ENCODE peak calls at places on chromosome 14, in six cellular contexts. One of them, this sample, is unnamed.

GRCh38 chr14:95835331-95835730 is 41.3 kb upstream of the TUNAR start:
- DNase-seq in HCT116: peak
- DNase-seq in SK-N-SH: no peak
- DNase-seq in suprapubic skin: no peak
- DNase-seq in stomach: no peak
- DNase-seq in prostate gland: no peak
- DNase-seq in this sample: no peak

GRCh38 chr14:97920201-97920600 is 1123.0 kb downstream of the VRK1 start:
- DNase-seq in SK-N-SH: no peak
- DNase-seq in stomach: no peak
- DNase-seq in suprapubic skin: no peak
- DNase-seq in HCT116: no peak
- DNase-seq in prostate gland: no peak
- DNase-seq in this sample: no peak

GRCh38 chr14:22386924-22387775 is 201.9 kb downstream of the DAD1 start:
- DNase-seq in SK-N-SH: peak
- DNase-seq in HCT116: peak
- DNase-seq in stomach: peak
- DNase-seq in prostate gland: peak
- DNase-seq in suprapubic skin: peak
- DNase-seq in this sample: peak

GRCh38 chr14:64717870-64718269 is 13.6 kb downstream of the PLEKHG3 start:
- DNase-seq in HCT116: no peak
- DNase-seq in stomach: no peak
- DNase-seq in suprapubic skin: peak
- DNase-seq in SK-N-SH: no peak
- DNase-seq in prostate gland: peak
- DNase-seq in this sample: no peak

GRCh38 chr14:72053662-72054061 is 121.4 kb downstream of the RGS6 start:
- DNase-seq in HCT116: no peak
- DNase-seq in stomach: no peak
- DNase-seq in prostate gland: no peak
- DNase-seq in suprapubic skin: no peak
- DNase-seq in SK-N-SH: no peak
- DNase-seq in this sample: no peak

GRCh38 chr14:21039059-21039422 is 3.1 kb upstream of the RNASE7 start:
- DNase-seq in HCT116: no peak
- DNase-seq in SK-N-SH: no peak
- DNase-seq in suprapubic skin: peak
- DNase-seq in prostate gland: peak
- DNase-seq in stomach: peak
- DNase-seq in this sample: no peak

GRCh38 chr14:81331229-81332026 is 68.7 kb downstream of the STON2 start:
- DNase-seq in HCT116: no peak
- DNase-seq in prostate gland: no peak
- DNase-seq in suprapubic skin: no peak
- DNase-seq in stomach: no peak
- DNase-seq in SK-N-SH: no peak
- DNase-seq in this sample: no peak

GRCh38 chr14:102591372-102591943 is 991 bp upstream of the RCOR1 start:
- DNase-seq in HCT116: no peak
- DNase-seq in prostate gland: peak
- DNase-seq in suprapubic skin: peak
- DNase-seq in stomach: peak
- DNase-seq in SK-N-SH: peak
- DNase-seq in this sample: no peak

GRCh38 chr14:61183486-61183885 is 97.7 kb downstream of the TMEM30B start:
- DNase-seq in SK-N-SH: no peak
- DNase-seq in suprapubic skin: no peak
- DNase-seq in HCT116: no peak
- DNase-seq in stomach: no peak
- DNase-seq in prostate gland: no peak
- DNase-seq in this sample: no peak

GRCh38 chr14:100078997-100079561 is 13.9 kb downstream of the EVL start:
- DNase-seq in stomach: peak
- DNase-seq in prostate gland: no peak
- DNase-seq in suprapubic skin: no peak
- DNase-seq in SK-N-SH: peak
- DNase-seq in HCT116: no peak
- DNase-seq in this sample: no peak

GRCh38 chr14:37443461-37443860 is 151.6 kb downstream of the FOXA1 start:
- DNase-seq in stomach: no peak
- DNase-seq in HCT116: no peak
- DNase-seq in suprapubic skin: no peak
- DNase-seq in prostate gland: no peak
- DNase-seq in SK-N-SH: no peak
- DNase-seq in this sample: no peak

GRCh38 chr14:25097120-25097519 is 47.2 kb upstream of the STXBP6 start:
- DNase-seq in SK-N-SH: no peak
- DNase-seq in prostate gland: no peak
- DNase-seq in suprapubic skin: no peak
- DNase-seq in HCT116: no peak
- DNase-seq in stomach: no peak
- DNase-seq in this sample: no peak

GRCh38 chr14:93114713-93115068 is 1.0 kb downstream of the ITPK1 start:
- DNase-seq in stomach: peak
- DNase-seq in prostate gland: peak
- DNase-seq in suprapubic skin: no peak
- DNase-seq in HCT116: no peak
- DNase-seq in SK-N-SH: no peak
- DNase-seq in this sample: no peak

GRCh38 chr14:102138935-102139247 is 806 bp upstream of the WDR20 start:
- DNase-seq in HCT116: no peak
- DNase-seq in suprapubic skin: no peak
- DNase-seq in stomach: no peak
- DNase-seq in prostate gland: peak
- DNase-seq in SK-N-SH: no peak
- DNase-seq in this sample: no peak

GRCh38 chr14:61940669-61941420 is 178.6 kb downstream of the SNAPC1 start:
- DNase-seq in prostate gland: no peak
- DNase-seq in HCT116: no peak
- DNase-seq in stomach: no peak
- DNase-seq in SK-N-SH: peak
- DNase-seq in suprapubic skin: no peak
- DNase-seq in this sample: no peak

GRCh38 chr14:70905316-70905715 is 1.9 kb upstream of the PCNX1 start:
- DNase-seq in SK-N-SH: no peak
- DNase-seq in suprapubic skin: no peak
- DNase-seq in stomach: no peak
- DNase-seq in prostate gland: no peak
- DNase-seq in HCT116: no peak
- DNase-seq in this sample: no peak

GRCh38 chr14:31781578-31781977 is 220.4 kb downstream of the NUBPL start:
- DNase-seq in suprapubic skin: no peak
- DNase-seq in prostate gland: no peak
- DNase-seq in HCT116: no peak
- DNase-seq in stomach: no peak
- DNase-seq in SK-N-SH: no peak
- DNase-seq in this sample: no peak

GRCh38 chr14:74936151-74936550 is 13.1 kb upstream of the RPS6KL1 start:
- DNase-seq in HCT116: no peak
- DNase-seq in prostate gland: no peak
- DNase-seq in stomach: no peak
- DNase-seq in suprapubic skin: no peak
- DNase-seq in SK-N-SH: no peak
- DNase-seq in this sample: no peak
- TF ChIP-seq POLR2AphosphoS5 in HCT116: no peak
- TF ChIP-seq POLR2AphosphoS5 in prostate gland: no peak
- TF ChIP-seq POLR2AphosphoS5 in stomach: no peak
- TF ChIP-seq POLR2AphosphoS5 in suprapubic skin: no peak
- TF ChIP-seq POLR2AphosphoS5 in SK-N-SH: no peak
- TF ChIP-seq POLR2AphosphoS5 in this sample: no peak

GRCh38 chr14:68782091-68782981 is 10.5 kb downstream of the ZFP36L1 start:
- DNase-seq in prostate gland: no peak
- DNase-seq in suprapubic skin: peak
- DNase-seq in HCT116: no peak
- DNase-seq in SK-N-SH: no peak
- DNase-seq in stomach: peak
- DNase-seq in this sample: no peak

GRCh38 chr14:68781161-68782021 is 11.5 kb downstream of the ZFP36L1 start:
- DNase-seq in SK-N-SH: no peak
- DNase-seq in stomach: peak
- DNase-seq in HCT116: no peak
- DNase-seq in prostate gland: no peak
- DNase-seq in suprapubic skin: no peak
- DNase-seq in this sample: no peak

GRCh38 chr14:68780358-68781160 is 12.3 kb downstream of the ZFP36L1 start:
- DNase-seq in SK-N-SH: no peak
- DNase-seq in HCT116: no peak
- DNase-seq in prostate gland: no peak
- DNase-seq in stomach: peak
- DNase-seq in suprapubic skin: no peak
- DNase-seq in this sample: no peak

GRCh38 chr14:68777644-68778043 is 15.2 kb downstream of the ZFP36L1 start:
- DNase-seq in SK-N-SH: no peak
- DNase-seq in suprapubic skin: no peak
- DNase-seq in HCT116: no peak
- DNase-seq in prostate gland: no peak
- DNase-seq in stomach: peak
- DNase-seq in this sample: no peak

DNA sequence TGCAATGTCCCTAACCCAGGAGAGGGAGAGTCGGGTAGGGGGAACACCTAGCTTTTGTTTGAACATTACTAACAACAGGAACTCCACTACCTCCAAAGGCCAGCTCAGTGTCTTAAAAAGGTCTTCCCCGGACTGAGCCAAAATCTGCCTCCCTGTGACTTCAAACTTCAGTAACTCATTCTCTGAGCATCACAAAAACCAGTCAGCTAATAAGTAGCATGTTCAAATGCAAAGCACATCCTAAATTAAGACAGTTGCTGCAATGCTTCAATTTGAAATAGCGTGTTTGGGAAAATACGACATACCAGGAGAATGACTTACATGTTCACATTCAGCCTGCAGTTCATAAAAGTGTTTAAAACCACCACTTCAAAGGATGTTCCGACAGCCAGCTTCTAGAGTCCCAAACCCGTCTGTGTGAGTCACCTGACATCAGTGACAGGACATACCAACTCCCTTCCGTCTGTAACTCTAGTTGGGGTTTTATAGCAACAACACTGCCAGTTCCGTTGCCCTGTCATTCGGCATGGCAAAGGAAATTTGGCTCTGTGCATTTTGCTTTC is 13.0 kb downstream of the ZFP36L1 start:
- DNase-seq in stomach: peak
- DNase-seq in prostate gland: peak
- DNase-seq in suprapubic skin: peak
- DNase-seq in HCT116: peak
- DNase-seq in SK-N-SH: no peak
- DNase-seq in this sample: no peak
- TF ChIP-seq POLR2AphosphoS5 in stomach: peak
- TF ChIP-seq POLR2AphosphoS5 in prostate gland: peak
- TF ChIP-seq POLR2AphosphoS5 in suprapubic skin: no peak
- TF ChIP-seq POLR2AphosphoS5 in HCT116: peak
- TF ChIP-seq POLR2AphosphoS5 in SK-N-SH: peak
- TF ChIP-seq POLR2AphosphoS5 in this sample: no peak

DNA sequence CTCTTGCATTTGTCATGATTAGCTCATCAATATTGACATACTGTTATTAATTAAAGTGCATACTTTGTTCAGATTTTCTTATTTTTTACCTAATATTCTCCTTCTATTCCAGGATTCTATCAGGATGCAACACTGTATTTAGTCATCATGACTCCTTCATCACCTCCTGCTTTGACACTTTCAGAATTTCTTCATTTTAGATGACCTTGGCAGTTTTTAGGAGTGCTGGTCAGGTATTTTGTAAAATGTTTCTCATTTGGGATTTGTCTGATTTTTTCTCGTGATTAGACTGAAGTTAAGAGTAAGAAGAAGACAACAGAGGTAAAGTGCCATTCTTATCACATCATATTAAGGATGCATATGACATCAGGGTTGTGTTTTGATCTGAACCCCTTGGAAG is 167.0 kb upstream of the FOXG1 start:
- DNase-seq in stomach: no peak
- DNase-seq in prostate gland: no peak
- DNase-seq in HCT116: no peak
- DNase-seq in SK-N-SH: no peak
- DNase-seq in suprapubic skin: no peak
- DNase-seq in this sample: no peak
- TF ChIP-seq POLR2AphosphoS5 in stomach: no peak
- TF ChIP-seq POLR2AphosphoS5 in prostate gland: no peak
- TF ChIP-seq POLR2AphosphoS5 in HCT116: no peak
- TF ChIP-seq POLR2AphosphoS5 in SK-N-SH: no peak
- TF ChIP-seq POLR2AphosphoS5 in suprapubic skin: no peak
- TF ChIP-seq POLR2AphosphoS5 in this sample: no peak

GRCh38 chr14:76948213-76948947 is 80.1 kb downstream of the IRF2BPL start:
- DNase-seq in SK-N-SH: no peak
- DNase-seq in suprapubic skin: no peak
- DNase-seq in prostate gland: no peak
- DNase-seq in stomach: peak
- DNase-seq in HCT116: no peak
- DNase-seq in this sample: no peak

GRCh38 chr14:76948976-76949375 is 79.5 kb downstream of the IRF2BPL start:
- DNase-seq in stomach: no peak
- DNase-seq in prostate gland: no peak
- DNase-seq in SK-N-SH: no peak
- DNase-seq in suprapubic skin: no peak
- DNase-seq in HCT116: no peak
- DNase-seq in this sample: no peak

GRCh38 chr14:76947078-76947837 is 81.2 kb downstream of the IRF2BPL start:
- DNase-seq in HCT116: peak
- DNase-seq in stomach: peak
- DNase-seq in prostate gland: peak
- DNase-seq in SK-N-SH: peak
- DNase-seq in suprapubic skin: peak
- DNase-seq in this sample: peak

GRCh38 chr14:76946753-76947077 is 81.8 kb downstream of the IRF2BPL start:
- DNase-seq in suprapubic skin: no peak
- DNase-seq in SK-N-SH: no peak
- DNase-seq in HCT116: no peak
- DNase-seq in stomach: no peak
- DNase-seq in prostate gland: peak
- DNase-seq in this sample: no peak

DNA sequence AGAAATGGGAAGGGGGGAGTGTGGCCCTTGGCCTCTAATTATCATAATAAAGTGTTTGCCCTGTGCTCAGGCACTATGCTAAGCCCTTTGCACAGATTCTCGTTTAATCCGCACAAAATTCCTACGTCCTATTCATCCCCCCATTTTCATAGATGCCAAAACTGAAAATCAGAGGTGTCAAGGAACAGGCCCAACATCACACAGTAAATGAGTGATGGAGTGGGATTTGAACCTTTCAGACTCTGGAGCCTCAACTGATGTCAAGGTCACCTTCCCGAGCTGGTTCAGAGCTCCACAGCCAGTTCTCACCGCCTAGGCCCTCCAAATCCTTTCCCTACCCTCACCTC is 80.7 kb downstream of the IRF2BPL start:
- DNase-seq in prostate gland: no peak
- DNase-seq in SK-N-SH: no peak
- DNase-seq in suprapubic skin: no peak
- DNase-seq in HCT116: no peak
- DNase-seq in stomach: no peak
- DNase-seq in this sample: no peak
- TF ChIP-seq POLR2AphosphoS5 in prostate gland: no peak
- TF ChIP-seq POLR2AphosphoS5 in SK-N-SH: no peak
- TF ChIP-seq POLR2AphosphoS5 in suprapubic skin: no peak
- TF ChIP-seq POLR2AphosphoS5 in HCT116: no peak
- TF ChIP-seq POLR2AphosphoS5 in stomach: no peak
- TF ChIP-seq POLR2AphosphoS5 in this sample: no peak

This sample was measured in GM12892.